ENCODE peak calls at places on chromosomes 2 and 18, in seven cellular contexts. K is NCI-H1092 treated with DMSO at 0.1 percent for 48 hours; J is activated effector memory CD4-positive, alpha-beta T cell treated with Interleukin-2 at 50 U/mL for 16 hours; N is activated T-cell treated with anti-CD3 and anti-CD28 coated beads for 1 hour; T is kidney tubule cell; S is stimulated activated naive B cell treated with anti-CD40 and anti-IgM and Interleukin-4, amounts not matched to agents 10 μg/mL and 1 μg/mL and 100 μg/mL, for 72 hours; H is renal cortical epithelial cell. V is an unnamed sample.

GRCh38 chr2:71456617-71457016 is 3.3 kb downstream of the DYSF start:
- DNase-seq in K (no peak), S (no peak), J (no peak), N (no peak), T (peak; percentile 36), H (peak; percentile 49), V (no peak)

GRCh38 chr2:144078091-144078490 is 441.8 kb downstream of the ZEB2 start:
- DNase-seq in K (no peak), N (no peak), T (no peak), J (no peak), H (no peak), S (no peak), V (peak; percentile 58)

GRCh38 chr18:51092097-51092496 is 62.1 kb downstream of the SMAD4 start:
- DNase-seq in K (no peak), T (no peak), J (no peak), N (no peak), H (no peak), S (no peak), V (no peak)

GRCh38 chr2:195535911-195536522 is 121.0 kb upstream of the SLC39A10 start:
- DNase-seq in S (peak; percentile 58), J (peak; percentile 67), H (no peak), N (peak; percentile 51), T (no peak), K (no peak), V (no peak)

GRCh38 chr2:152407204-152407721 is 72.3 kb downstream of the FMNL2 start:
- DNase-seq in H (peak; percentile 66), S (peak; percentile 1), N (no peak), K (no peak), T (peak; percentile 80), J (no peak), V (peak; percentile 53)

GRCh38 chr18:58103339-58103930 is 59.4 kb downstream of the NEDD4L start:
- DNase-seq in J (no peak), K (no peak), H (no peak), S (no peak), N (no peak), T (no peak), V (peak; percentile 18)

GRCh38 chr2:2331905-2332280 is 818 bp upstream of the MYT1L start:
- DNase-seq in K (peak; percentile 78), T (no peak), S (no peak), H (no peak), J (no peak), N (no peak), V (no peak)

GRCh38 chr2:241560181-241560882 is 1.8 kb downstream of the BOK start:
- DNase-seq in S (no peak), K (no peak), H (no peak), J (no peak), N (no peak), T (no peak), V (no peak)

GRCh38 chr2:157777425-157777824 is 98.7 kb downstream of the ACVR1 start:
- DNase-seq in N (peak; percentile 13), K (peak; percentile 29), H (peak; percentile 53), T (peak; percentile 55), S (peak; percentile 17), J (peak; percentile 11), V (peak; percentile 64)

GRCh38 chr2:88933980-88934379 is 242.5 kb downstream of the RPIA start:
- DNase-seq in J (no peak), N (no peak), H (peak; percentile 59), K (no peak), T (peak; percentile 53), S (no peak), V (no peak)

GRCh38 chr18:63132819-63133200 is 186.8 kb downstream of the BCL2 start:
- DNase-seq in K (no peak), T (peak; percentile 58), N (no peak), H (peak; percentile 30), J (no peak), S (no peak), V (no peak)

GRCh38 chr2:236969075-236969474 is 116.6 kb upstream of the COPS8 start:
- DNase-seq in S (no peak), N (no peak), K (no peak), T (no peak), H (no peak), J (no peak), V (no peak)

GRCh38 chr18:44988821-44989587 is 308.3 kb downstream of the SETBP1 start:
- DNase-seq in N (no peak), H (no peak), T (no peak), J (no peak), K (no peak), S (no peak), V (no peak)

GRCh38 chr2:3458396-3459184 is 60.7 kb downstream of the ADI1 start:
- DNase-seq in T (no peak), K (no peak), N (no peak), H (no peak), S (no peak), J (no peak), V (no peak)

GRCh38 chr18:45993441-45993840 is 26.3 kb upstream of the EPG5 start:
- DNase-seq in S (no peak), H (peak; percentile 59), J (no peak), T (peak; percentile 71), K (no peak), N (no peak), V (peak; percentile 57)

GRCh38 chr2:227853765-227854271 is 17.6 kb upstream of the DAW1 start:
- DNase-seq in S (no peak), J (no peak), N (no peak), K (peak; percentile 1), T (peak; percentile 96), H (peak; percentile 97), V (no peak)

GRCh38 chr2:176325732-176326131 is 56.5 kb downstream of the MTX2 start:
- DNase-seq in S (no peak), H (peak; percentile 24), N (no peak), T (peak; percentile 10), J (no peak), K (peak; percentile 20), V (no peak)

GRCh38 chr18:68676913-68677312 is 38.0 kb downstream of the TMX3 start:
- DNase-seq in H (no peak), J (no peak), S (no peak), K (no peak), T (no peak), N (no peak), V (no peak)

GRCh38 chr2:23287250-23287704 is 97.7 kb upstream of the KLHL29 start:
- DNase-seq in H (peak; percentile 79), T (peak; percentile 34), J (no peak), K (no peak), N (no peak), S (no peak), V (peak; percentile 72)

GRCh38 chr2:138432971-138433370 is 68.6 kb upstream of the SPOPL start:
- DNase-seq in N (no peak), J (no peak), H (peak; percentile 83), T (peak; percentile 72), S (no peak), K (no peak), V (no peak)

GRCh38 chr2:167144179-167144898 is 256.1 kb downstream of the XIRP2 start:
- DNase-seq in S (no peak), N (no peak), H (no peak), T (peak; percentile 13), K (no peak), J (no peak), V (peak; percentile 16)

GRCh38 chr18:78677483-78678317 is 301.9 kb upstream of the SALL3 start:
- DNase-seq in T (no peak), H (no peak), K (no peak), J (no peak), N (no peak), S (no peak), V (no peak)

GRCh38 chr2:160650196-160651108 is 156.8 kb upstream of the RBMS1 start:
- DNase-seq in K (no peak), T (peak; percentile 37), H (peak; percentile 76), N (no peak), J (no peak), S (no peak), V (no peak)

GRCh38 chr2:96163415-96163767 is 18.2 kb upstream of the DUSP2 start:
- DNase-seq in S (no peak), T (no peak), J (no peak), N (no peak), H (no peak), K (no peak), V (no peak)

GRCh38 chr2:167310442-167310841 is 422.2 kb downstream of the XIRP2 start:
- DNase-seq in K (no peak), S (no peak), J (no peak), N (no peak), H (no peak), T (no peak), V (no peak)

GRCh38 chr2:37425408-37425807 is 81.0 kb downstream of the QPCT start:
- DNase-seq in S (no peak), H (no peak), K (no peak), T (no peak), J (no peak), N (no peak), V (no peak)

GRCh38 chr2:10497797-10498251 is 49.7 kb upstream of the ODC1 start:
- DNase-seq in S (no peak), J (peak; percentile 55), T (peak; percentile 91), N (peak; percentile 49), K (no peak), H (peak; percentile 68), V (peak; percentile 98)

GRCh38 chr2:172148246-172148645 is 45.5 kb upstream of the DLX2 start:
- DNase-seq in N (no peak), H (peak; percentile 47), T (peak; percentile 60), S (no peak), K (no peak), J (no peak), V (no peak)

GRCh38 chr2:237309011-237309410 is 105.0 kb downstream of the COL6A3 start:
- DNase-seq in K (no peak), T (no peak), H (no peak), N (no peak), S (no peak), J (no peak), V (peak; percentile 89)

GRCh38 chr2:130336150-130336876 is 6.4 kb upstream of the IMP4 start:
- DNase-seq in J (no peak), H (no peak), K (no peak), S (no peak), T (peak; percentile 19), N (no peak), V (no peak)

GRCh38 chr2:218074031-218074430 is 5.0 kb downstream of the RUFY4 start:
- DNase-seq in K (no peak), H (peak; percentile 3), T (peak; percentile 69), S (no peak), N (no peak), J (no peak), V (peak; percentile 26)

GRCh38 chr18:8212893-8213805 is 396.1 kb upstream of the RAB12 start:
- DNase-seq in J (no peak), S (no peak), K (no peak), N (no peak), T (peak; percentile 23), H (peak; percentile 6), V (peak; percentile 35)

GRCh38 chr2:159124931-159125467 is 156.6 kb downstream of the TANC1 start:
- DNase-seq in S (no peak), T (peak; percentile 31), H (peak; percentile 45), J (no peak), K (no peak), N (no peak), V (no peak)

GRCh38 chr2:165313448-165313847 is 74.2 kb downstream of the SCN2A start:
- DNase-seq in K (no peak), S (no peak), H (no peak), J (no peak), N (no peak), T (no peak), V (no peak)

GRCh38 chr2:153823880-153824279 is 47.8 kb upstream of the GALNT13 start:
- DNase-seq in N (no peak), H (no peak), K (no peak), J (no peak), T (peak; percentile 6), S (no peak), V (peak; percentile 39)

V was measured in myocyte.